ENCODE peak calls at places on chromosomes 6 and 20, in five cellular contexts. One of them, this sample, is unnamed.

GRCh38 chr6:100447900-100448700 is 16.6 kb downstream of the SIM1 start:
- DNase-seq in GM06990: no peak
- DNase-seq in kidney tubule cell: no peak
- DNase-seq in fibroblast of lung: no peak
- DNase-seq in KBM-7: no peak
- DNase-seq in this sample: peak

GRCh38 chr6:10383312-10384063 is 31.4 kb downstream of the TFAP2A start:
- DNase-seq in GM06990: no peak
- DNase-seq in KBM-7: no peak
- DNase-seq in kidney tubule cell: peak
- DNase-seq in fibroblast of lung: no peak
- DNase-seq in this sample: peak

GRCh38 chr20:37267684-37268313 is 6.2 kb upstream of the GHRH start:
- DNase-seq in KBM-7: no peak
- DNase-seq in fibroblast of lung: no peak
- DNase-seq in GM06990: no peak
- DNase-seq in kidney tubule cell: no peak
- DNase-seq in this sample: no peak

GRCh38 chr20:2023151-2023550 is 29.3 kb upstream of the PDYN start:
- DNase-seq in fibroblast of lung: peak
- DNase-seq in GM06990: no peak
- DNase-seq in KBM-7: no peak
- DNase-seq in kidney tubule cell: no peak
- DNase-seq in this sample: no peak

GRCh38 chr6:130602151-130602770 is 224.9 kb upstream of the SMLR1 start:
- DNase-seq in GM06990: no peak
- DNase-seq in fibroblast of lung: peak
- DNase-seq in kidney tubule cell: peak
- DNase-seq in KBM-7: peak
- DNase-seq in this sample: no peak

GRCh38 chr6:24595910-24596525 is 50.0 kb downstream of the KIAA0319 start:
- DNase-seq in GM06990: no peak
- DNase-seq in KBM-7: no peak
- DNase-seq in kidney tubule cell: no peak
- DNase-seq in fibroblast of lung: no peak
- DNase-seq in this sample: no peak

GRCh38 chr6:119481981-119482380 is 132.4 kb upstream of the MAN1A1 start:
- DNase-seq in GM06990: no peak
- DNase-seq in kidney tubule cell: no peak
- DNase-seq in fibroblast of lung: peak
- DNase-seq in KBM-7: no peak
- DNase-seq in this sample: no peak

GRCh38 chr6:13872681-13873080 is 52.1 kb upstream of the RNF182 start:
- DNase-seq in KBM-7: peak
- DNase-seq in fibroblast of lung: no peak
- DNase-seq in kidney tubule cell: no peak
- DNase-seq in GM06990: no peak
- DNase-seq in this sample: no peak